ENCODE peak calls at places on chromosomes 12 and 14, in ten cellular contexts. D is left lung, N is cardiac muscle cell, S is GM23338, E is hepatocyte, H is transverse colon, X is heart left ventricle, V is breast epithelium, U is adrenal gland, L is OCI-LY7. F is an unnamed sample.

GRCh38 chr12:52836042-52836466 is 1.9 kb upstream of the KRT79 start:
- DNase-seq in D (no peak), N (peak; percentile 73), S (no peak), E (no peak), H (no peak), X (no peak), V (no peak), U (no peak), L (no peak), F (no peak)

GRCh38 chr12:82057770-82058169 is 298.6 kb upstream of the PPFIA2 start:
- DNase-seq in D (no peak), N (no peak), S (no peak), E (no peak), H (no peak), X (no peak), V (no peak), U (no peak), L (no peak), F (no peak)

GRCh38 chr14:22099942-22100763 is 426.5 kb upstream of the OR4E1 start:
- DNase-seq in D (peak; percentile 47), N (peak; percentile 75), S (peak; percentile 92), E (peak; percentile 89), H (peak; percentile 58), X (peak; percentile 38), V (no peak), U (peak; percentile 76), L (peak; percentile 52), F (no peak)

GRCh38 chr14:83425138-83425537 is 1891.5 kb upstream of the SEL1L start:
- DNase-seq in D (no peak), N (peak; percentile 58), S (no peak), E (no peak), H (no peak), X (no peak), V (no peak), U (no peak), L (no peak), F (no peak)

GRCh38 chr12:3135522-3136461 is 58.6 kb downstream of the TSPAN9 start:
- DNase-seq in D (no peak), N (peak; percentile 86), S (peak; percentile 91), E (peak; percentile 80), H (peak; percentile 23), X (peak; percentile 37), V (no peak), U (peak; percentile 76), L (peak; percentile 70), F (no peak)

GRCh38 chr12:50167026-50167742 is at the start of gene CERS5:
- DNase-seq in D (peak; percentile 99), N (peak; percentile 99), S (peak; percentile 99), E (peak; percentile 100), H (peak; percentile 99), X (peak; percentile 99), V (peak; percentile 99), U (peak; percentile 99), L (peak; percentile 96), F (peak; percentile 95)

GRCh38 chr12:127926004-127926403 is 341.0 kb upstream of the TMEM132C start:
- DNase-seq in D (no peak), N (no peak), S (peak; percentile 49), E (peak; percentile 55), H (peak; percentile 25), X (peak; percentile 32), V (no peak), U (peak; percentile 80), L (no peak), F (no peak)

GRCh38 chr12:124317400-124317799 is 22.5 kb downstream of the RFLNA start:
- DNase-seq in D (no peak), N (no peak), S (no peak), E (no peak), H (no peak), X (no peak), V (no peak), U (no peak), L (no peak), F (no peak)

GRCh38 chr12:76277480-76277879 is 70.7 kb downstream of the BBS10 start:
- DNase-seq in D (no peak), N (peak; percentile 74), S (no peak), E (no peak), H (no peak), X (no peak), V (no peak), U (no peak), L (no peak), F (no peak)

GRCh38 chr14:69808919-69809808 is 12.1 kb upstream of the SLC10A1 start:
- DNase-seq in D (no peak), N (no peak), S (no peak), E (peak; percentile 51), H (no peak), X (no peak), V (no peak), U (no peak), L (no peak), F (no peak)

GRCh38 chr12:69994593-69995222 is 169.7 kb downstream of the MYRFL start:
- DNase-seq in D (no peak), N (peak; percentile 64), S (no peak), E (peak; percentile 74), H (peak; percentile 71), X (no peak), V (no peak), U (peak; percentile 86), L (no peak), F (no peak)

GRCh38 chr12:96247567-96247962 is 53.4 kb downstream of the ELK3 start:
- DNase-seq in D (no peak), N (no peak), S (no peak), E (no peak), H (no peak), X (no peak), V (no peak), U (no peak), L (no peak), F (no peak)

GRCh38 chr12:31749024-31749704 is 20.3 kb upstream of the AMN1 start:
- DNase-seq in D (peak; percentile 80), N (peak; percentile 91), S (peak; percentile 89), E (peak; percentile 89), H (peak; percentile 86), X (peak; percentile 65), V (peak; percentile 75), U (peak; percentile 80), L (peak; percentile 79), F (no peak)

GRCh38 chr12:6201199-6201608 is 1.0 kb downstream of the CD9 start:
- DNase-seq in D (no peak), N (no peak), S (peak; percentile 57), E (peak; percentile 48), H (peak; percentile 75), X (no peak), V (peak; percentile 72), U (peak; percentile 71), L (no peak), F (no peak)

GRCh38 chr12:51972424-51972812 is 20.9 kb downstream of the ACVR1B start:
- DNase-seq in D (no peak), N (no peak), S (no peak), E (no peak), H (no peak), X (no peak), V (no peak), U (no peak), L (no peak), F (no peak)

GRCh38 chr12:123089631-123090353 is 61.1 kb downstream of the PITPNM2 start:
- DNase-seq in D (no peak), N (peak; percentile 91), S (no peak), E (peak; percentile 55), H (no peak), X (no peak), V (no peak), U (no peak), L (no peak), F (no peak)

GRCh38 chr12:10033783-10034381 is 3.4 kb downstream of the CLEC9A start:
- DNase-seq in D (no peak), N (peak; percentile 7), S (peak; percentile 30), E (no peak), H (no peak), X (no peak), V (no peak), U (no peak), L (peak; percentile 9), F (no peak)

GRCh38 chr12:91991397-91992187 is 154.1 kb downstream of the BTG1 start:
- DNase-seq in D (no peak), N (no peak), S (no peak), E (no peak), H (no peak), X (no peak), V (no peak), U (no peak), L (peak; percentile 52), F (no peak)

GRCh38 chr12:111767362-111768158 is 827 bp downstream of the ALDH2 start:
- DNase-seq in D (no peak), N (peak; percentile 35), S (peak; percentile 58), E (peak; percentile 60), H (peak; percentile 58), X (no peak), V (no peak), U (no peak), L (no peak), F (no peak)

GRCh38 chr14:103356151-103356766 is 22.2 kb downstream of the EIF5 start:
- DNase-seq in D (no peak), N (peak; percentile 20), S (no peak), E (no peak), H (no peak), X (no peak), V (no peak), U (no peak), L (no peak), F (no peak)
- H3K4me3 ChIP-seq in D (no peak overlapping the region), N (no peak overlapping the region), S (no peak overlapping the region), E (no peak overlapping the region), H (no peak overlapping the region), X (no peak overlapping the region), V (peak overlapping the region; percentile 2), U (no peak overlapping the region), L (no peak overlapping the region), F (no peak overlapping the region)

GRCh38 chr14:52328286-52328685 is 14.2 kb downstream of the PTGER2 start:
- DNase-seq in D (no peak), N (peak; percentile 40), S (no peak), E (no peak), H (no peak), X (no peak), V (no peak), U (no peak), L (no peak), F (no peak)
- H3K27ac ChIP-seq in D (peak overlapping the region; percentile 87), N (no peak overlapping the region), S (no peak overlapping the region), E (no peak overlapping the region), H (no peak overlapping the region), X (no peak overlapping the region), V (no peak overlapping the region), U (no peak overlapping the region), L (no peak overlapping the region), F (no peak overlapping the region)

GRCh38 chr12:132458441-132459225 is 31.3 kb upstream of the FBRSL1 start:
- DNase-seq in D (no peak), N (no peak), S (no peak), E (no peak), H (no peak), X (no peak), V (no peak), U (no peak), L (no peak), F (no peak)
- H3K4me3 ChIP-seq in D (no peak overlapping the region), N (no peak overlapping the region), S (no peak overlapping the region), E (no peak overlapping the region), H (no peak overlapping the region), X (no peak overlapping the region), V (no peak overlapping the region), U (no peak overlapping the region), L (no peak overlapping the region), F (no peak overlapping the region)

DNA sequence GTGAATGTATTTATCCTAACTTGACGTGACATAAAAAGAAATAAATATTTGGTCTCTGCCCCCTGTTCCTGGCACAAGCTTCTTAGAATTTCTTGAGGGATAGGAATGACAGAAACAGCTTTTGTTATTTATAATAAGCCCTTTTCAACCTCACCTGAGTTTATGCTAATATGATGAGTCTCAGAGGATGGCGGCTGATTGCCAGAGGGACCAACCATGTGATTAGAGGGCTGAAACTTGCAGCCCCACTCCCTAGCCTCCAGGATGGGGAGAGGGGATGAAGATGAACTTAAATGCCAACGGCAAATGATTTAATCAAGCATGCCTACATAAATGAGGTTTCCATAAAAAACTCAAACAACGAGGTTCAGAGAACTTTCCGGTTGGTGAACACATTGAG is 42.9 kb downstream of the DNAI7 start:
- DNase-seq in D (no peak), N (no peak), S (peak; percentile 43), E (no peak), H (no peak), X (no peak), V (no peak), U (no peak), L (no peak), F (no peak)
- H3K27ac ChIP-seq in D (no peak overlapping the region), N (no peak overlapping the region), S (no peak overlapping the region), E (peak overlapping the region; percentile 17), H (peak overlapping the region; percentile 8), X (no peak overlapping the region), V (no peak overlapping the region), U (no peak overlapping the region), L (no peak overlapping the region), F (peak overlapping the region; percentile 56)

F was measured in thoracic aorta.